ENCODE peak calls at places on chromosomes 3 and 15, in ten cellular contexts. D is stomach, P is lung, E is lower lobe of right lung, S is body of pancreas, X is adrenal gland, O is GM23338, U is heart left ventricle, L is epithelial cell of esophagus, Y is astrocyte of the spinal cord. F is an unnamed sample.

GRCh38 chr15:56805466-56806146 is 72.3 kb upstream of the ZNF280D start:
- DNase-seq in D (no peak), E (no peak), L (peak), P (no peak), S (no peak), Y (peak), U (no peak), X (peak), O (no peak), F (peak)

GRCh38 chr15:74378853-74379252 is 11.4 kb upstream of the CYP11A1 start:
- DNase-seq in P (no peak), S (no peak), E (no peak), U (no peak), D (no peak), X (no peak), Y (peak), O (no peak), L (peak), F (no peak)

GRCh38 chr3:195102609-195103467 is 168.1 kb downstream of the XXYLT1 start:
- DNase-seq in S (peak), U (no peak), D (no peak), O (no peak), L (peak), E (no peak), P (no peak), X (peak), Y (peak), F (peak)

GRCh38 chr3:177290633-177291032 is 93.4 kb upstream of the TBL1XR1 start:
- DNase-seq in X (no peak), E (no peak), L (no peak), U (no peak), O (no peak), Y (no peak), D (peak), S (peak), P (no peak), F (no peak)

GRCh38 chr3:48694610-48695051 is 8.9 kb upstream of the NCKIPSD start:
- DNase-seq in P (peak), O (no peak), Y (peak), X (peak), U (peak), D (peak), L (peak), S (peak), E (peak), F (peak)

GRCh38 chr3:169203631-169204550 is 459.6 kb downstream of the MECOM start:
- DNase-seq in L (no peak), U (no peak), X (no peak), E (no peak), O (no peak), P (no peak), D (no peak), Y (peak), S (no peak), F (no peak)

GRCh38 chr3:67459131-67459530 is 195.3 kb downstream of the SUCLG2 start:
- DNase-seq in Y (peak), E (no peak), S (no peak), L (no peak), X (no peak), U (no peak), P (no peak), D (no peak), O (no peak), F (no peak)

GRCh38 chr3:138675393-138675792 is 66.8 kb downstream of the FAIM start:
- DNase-seq in S (no peak), X (no peak), L (peak), D (no peak), E (no peak), U (no peak), O (no peak), Y (peak), P (no peak), F (no peak)

GRCh38 chr15:87032291-87032690 is 952.6 kb downstream of the AGBL1 start:
- DNase-seq in S (no peak), Y (no peak), X (no peak), O (peak), D (no peak), U (no peak), L (peak), P (no peak), E (no peak), F (no peak)

GRCh38 chr3:102474207-102474606 is 39.4 kb downstream of the ZPLD1 start:
- DNase-seq in X (no peak), D (no peak), E (no peak), U (no peak), P (no peak), S (no peak), L (no peak), O (no peak), Y (no peak), F (no peak)

GRCh38 chr3:69013256-69014021 is at the start of gene EOGT:
- DNase-seq in D (peak), S (peak), O (peak), U (peak), X (peak), P (peak), Y (peak), L (peak), E (peak), F (no peak)

GRCh38 chr3:177050466-177051237 is 146.6 kb downstream of the TBL1XR1 start:
- DNase-seq in D (no peak), E (no peak), S (no peak), Y (peak), U (no peak), L (peak), O (peak), P (no peak), X (no peak), F (no peak)

GRCh38 chr3:114144909-114145688 is 33.8 kb downstream of the DRD3 start:
- DNase-seq in L (peak), P (peak), X (peak), S (peak), Y (peak), D (peak), E (no peak), U (peak), O (no peak), F (peak)

GRCh38 chr3:170040283-170040907 is 2.6 kb downstream of the GPR160 start:
- DNase-seq in D (no peak), Y (no peak), O (peak), E (no peak), X (no peak), S (no peak), P (no peak), L (peak), U (no peak), F (no peak)

GRCh38 chr3:184371570-184372018 is 6.4 kb downstream of the THPO start:
- DNase-seq in X (peak), S (peak), P (peak), L (peak), Y (peak), O (peak), E (peak), D (peak), U (peak), F (peak)

DNA sequence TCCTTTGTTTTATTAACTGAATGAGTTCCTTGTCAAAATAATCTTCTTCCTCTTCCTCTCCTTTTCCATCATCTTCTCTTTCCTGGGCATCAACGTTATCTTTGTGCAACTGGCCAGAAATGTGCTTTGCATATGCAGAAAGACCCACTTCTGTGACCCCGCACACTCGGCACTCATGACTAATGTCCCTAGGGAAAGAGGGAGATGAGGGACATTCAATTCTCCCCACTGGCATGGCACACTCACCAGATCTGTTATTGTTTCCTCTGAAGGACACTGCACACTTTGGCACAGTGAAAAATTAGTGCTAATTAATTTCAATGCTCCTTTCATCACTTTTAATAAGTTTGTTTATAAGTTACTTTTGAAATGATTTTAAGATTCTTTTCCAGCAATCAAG is 34.0 kb downstream of the ZNF106 start:
- DNase-seq in D (no peak), Y (no peak), O (no peak), X (no peak), U (no peak), E (no peak), L (no peak), S (no peak), P (no peak), F (no peak)
- H3K4me3 ChIP-seq in D (no peak), Y (peak), O (peak), X (no peak), U (peak), E (peak), L (no peak), S (no peak), P (no peak), F (peak)

GRCh38 chr3:188440563-188440962 is 286.6 kb downstream of the LPP start:
- DNase-seq in L (no peak), P (no peak), X (no peak), S (no peak), Y (no peak), E (no peak), D (no peak), U (no peak), O (no peak), F (no peak)

GRCh38 chr3:188446014-188446413 is 292.1 kb downstream of the LPP start:
- DNase-seq in D (no peak), Y (no peak), P (no peak), U (no peak), L (no peak), X (no peak), S (no peak), O (no peak), E (no peak), F (no peak)

GRCh38 chr3:188439080-188439479 is 285.1 kb downstream of the LPP start:
- DNase-seq in L (no peak), X (no peak), U (no peak), D (no peak), O (no peak), S (peak), E (no peak), Y (no peak), P (no peak), F (no peak)

GRCh38 chr3:188446791-188447190 is 292.8 kb downstream of the LPP start:
- DNase-seq in U (no peak), O (no peak), P (no peak), D (no peak), Y (no peak), L (no peak), X (no peak), S (no peak), E (no peak), F (no peak)

GRCh38 chr3:188442430-188442829 is 288.5 kb downstream of the LPP start:
- DNase-seq in U (no peak), S (no peak), O (no peak), Y (no peak), E (no peak), D (no peak), X (no peak), P (no peak), L (no peak), F (no peak)
- H3K4me3 ChIP-seq in U (no peak), S (no peak), O (no peak), Y (no peak), E (no peak), D (no peak), X (no peak), P (no peak), L (no peak), F (no peak)

GRCh38 chr15:90463381-90463780 is 66.3 kb upstream of the CRTC3 start:
- DNase-seq in E (no peak), P (no peak), X (no peak), O (no peak), L (peak), U (no peak), D (no peak), S (no peak), Y (peak), F (no peak)
- H3K4me3 ChIP-seq in E (no peak), P (no peak), X (no peak), O (no peak), L (no peak), U (no peak), D (no peak), S (no peak), Y (no peak), F (no peak)

DNA sequence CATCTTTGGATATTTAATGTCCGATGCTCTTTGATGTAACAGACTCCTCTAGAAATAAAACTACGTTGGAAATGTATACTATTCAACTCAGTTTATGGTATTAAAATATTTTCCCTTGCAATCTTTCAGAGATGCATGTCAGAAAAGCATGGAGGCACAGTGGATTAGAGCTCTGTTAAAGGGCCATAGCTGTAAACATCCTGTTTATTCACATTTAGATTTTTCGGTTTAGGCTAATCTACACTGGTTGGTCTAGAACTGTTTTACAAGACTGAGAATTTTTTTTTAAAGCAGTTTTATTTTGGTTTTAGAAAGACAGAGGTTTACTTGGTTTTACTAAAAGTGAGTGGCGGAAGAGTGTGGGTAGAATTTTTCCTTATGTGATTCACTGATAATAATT is 132.0 kb downstream of the IL1RAP start:
- DNase-seq in Y (no peak), X (no peak), E (no peak), L (no peak), U (no peak), P (no peak), S (no peak), O (peak), D (no peak), F (no peak)
- H3K4me3 ChIP-seq in Y (no peak), X (no peak), E (no peak), L (no peak), U (no peak), P (no peak), S (no peak), O (peak), D (no peak), F (no peak)

DNA sequence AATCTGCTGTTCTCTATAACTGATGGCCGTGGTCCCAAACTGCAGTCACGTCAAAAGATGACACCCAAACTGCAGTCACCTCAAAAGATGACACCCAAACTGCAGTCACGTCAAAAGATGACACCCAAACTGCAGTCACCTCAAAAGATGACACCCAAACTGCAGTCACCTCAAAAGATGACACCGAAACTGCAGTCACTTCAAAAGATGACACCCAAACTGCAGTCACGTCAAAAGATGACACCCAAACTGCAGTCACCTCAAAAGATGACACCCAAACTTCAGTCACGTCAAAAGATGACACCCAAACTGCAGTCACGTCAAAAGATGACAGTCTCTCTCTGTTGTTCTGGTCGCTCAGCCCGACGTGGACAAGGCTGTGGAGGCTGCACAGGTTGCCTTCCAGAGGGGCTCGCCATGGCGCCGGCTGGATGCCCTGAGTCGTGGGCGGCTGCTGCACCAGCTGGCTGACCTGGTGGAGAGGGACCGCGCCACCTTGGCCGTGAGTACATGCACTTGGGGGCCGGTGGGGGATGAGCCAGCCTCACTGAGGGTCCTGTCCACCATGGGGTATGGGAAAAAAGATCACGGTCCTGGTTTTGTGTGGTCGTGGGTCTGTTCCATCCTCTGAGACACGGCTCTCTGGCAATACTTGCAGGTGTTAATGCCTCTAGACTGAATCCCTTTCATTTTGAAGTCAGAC is 7.7 kb downstream of the ALDH1A3 start:
- DNase-seq in P (no peak), O (no peak), L (no peak), S (no peak), D (no peak), U (no peak), X (no peak), E (no peak), Y (no peak), F (no peak)
- H3K4me3 ChIP-seq in P (no peak), O (no peak), L (no peak), S (no peak), D (no peak), U (no peak), X (no peak), E (no peak), Y (no peak), F (no peak)

DNA sequence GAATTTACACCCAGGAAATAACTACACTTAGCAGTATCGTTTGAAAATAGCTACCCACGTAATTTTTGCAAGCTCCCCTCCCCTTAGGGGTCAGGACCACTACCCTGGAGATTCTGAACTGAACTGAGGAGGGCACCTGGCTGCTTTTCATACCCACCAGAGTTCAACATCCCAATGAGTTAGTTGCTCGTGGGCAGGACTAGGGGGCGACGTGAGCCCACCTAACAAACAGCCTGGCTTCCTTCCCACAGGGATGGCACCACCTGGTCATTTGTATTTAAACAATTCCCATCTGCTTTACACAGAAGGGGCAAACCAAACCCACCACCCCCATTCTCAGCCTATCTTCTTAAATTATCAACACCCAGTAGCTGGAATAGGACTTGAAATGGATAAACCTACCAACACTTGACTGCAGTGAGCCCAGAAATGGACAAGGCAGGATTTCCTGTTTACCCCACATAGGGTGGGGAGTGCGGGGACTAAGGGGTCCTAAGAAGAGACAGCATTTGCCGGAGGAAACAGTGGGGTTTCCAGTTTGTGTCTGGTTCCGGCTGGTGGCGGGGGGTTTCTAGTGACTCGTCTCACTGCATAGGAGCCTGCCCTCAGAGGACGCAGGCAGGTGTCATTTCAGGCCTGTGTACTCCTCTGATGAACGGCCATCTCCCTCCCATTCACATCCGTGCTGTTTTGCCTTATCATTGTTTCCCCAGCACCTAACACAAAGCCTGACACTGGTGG is 11.6 kb upstream of the VGLL4 start:
- DNase-seq in Y (no peak), D (no peak), U (no peak), E (no peak), X (no peak), O (peak), S (no peak), L (no peak), P (no peak), F (no peak)
- H3K4me3 ChIP-seq in Y (no peak), D (no peak), U (no peak), E (no peak), X (no peak), O (no peak), S (no peak), L (no peak), P (no peak), F (no peak)

F was measured in HFF-Myc.